ENCODE peak calls at places on chromosome 17, in five cellular contexts. G is iPS DF 6.9, A is dorsolateral prefrontal cortex, Q is tibial artery, X is aorta. Z is an unnamed sample. For H3K27me3, the result is how much of the 10 kb centered on the place peaks cover.

GRCh38 chr17:53492532-53492931 is 330.2 kb upstream of the KIF2B start:
- DNase-seq in A (no peak), Q (no peak), G (no peak), X (no peak), Z (no peak)

GRCh38 chr17:61284174-61284573 is 115.5 kb upstream of the TBX2 start:
- DNase-seq in A (no peak), Q (no peak), X (no peak), G (no peak), Z (peak)

GRCh38 chr17:12554251-12554650 is 111.4 kb upstream of the MYOCD start:
- DNase-seq in A (no peak), X (no peak), Q (no peak), G (no peak), Z (no peak)

GRCh38 chr17:76145231-76146052 is 4.4 kb upstream of the FOXJ1 start:
- DNase-seq in A (no peak), G (no peak), X (peak), Q (peak), Z (no peak)

GRCh38 chr17:17398928-17399926 is 77.6 kb upstream of the MED9 start:
- DNase-seq in Q (no peak), A (no peak), G (no peak), X (no peak), Z (no peak)

GRCh38 chr17:22221344-22221743 is 529.0 kb downstream of the KCNJ18 start:
- DNase-seq in X (no peak), G (no peak), Q (no peak), A (no peak), Z (no peak)

GRCh38 chr17:74742153-74742515 is 5.1 kb downstream of the RAB37 start:
- DNase-seq in G (no peak), Q (no peak), A (no peak), X (peak), Z (no peak)

GRCh38 chr17:32671891-32672290 is 185.1 kb downstream of the CDK5R1 start:
- DNase-seq in G (no peak), X (peak), Q (peak), A (no peak), Z (no peak)

GRCh38 chr17:10136258-10136981 is 62.0 kb downstream of the GAS7 start:
- DNase-seq in A (no peak), G (no peak), Q (no peak), X (no peak), Z (no peak)

GRCh38 chr17:27984816-27985215 is 57.7 kb upstream of the NLK start:
- DNase-seq in Q (no peak), X (no peak), A (no peak), G (no peak), Z (no peak)

GRCh38 chr17:18955009-18955408 is 3.0 kb downstream of the SLC5A10 start:
- DNase-seq in Q (no peak), X (no peak), G (no peak), A (no peak), Z (no peak)
- H3K27me3 ChIP-seq in Q (under half), X (under half), G (under half), A (under half), Z (under half)

GRCh38 chr17:5775098-5775497 is 190.8 kb upstream of the NLRP1 start:
- DNase-seq in X (no peak), A (no peak), Q (no peak), G (no peak), Z (no peak)

GRCh38 chr17:5770556-5771270 is 186.4 kb upstream of the NLRP1 start:
- DNase-seq in Q (no peak), X (no peak), G (no peak), A (no peak), Z (no peak)

GRCh38 chr17:5772720-5773119 is 188.4 kb upstream of the NLRP1 start:
- DNase-seq in Q (no peak), G (no peak), A (no peak), X (no peak), Z (no peak)

GRCh38 chr17:5773942-5774341 is 189.6 kb upstream of the NLRP1 start:
- DNase-seq in G (no peak), X (no peak), A (no peak), Q (no peak), Z (no peak)

GRCh38 chr17:5769936-5770335 is 185.6 kb upstream of the NLRP1 start:
- DNase-seq in A (no peak), G (no peak), Q (no peak), X (no peak), Z (no peak)
- H3K27ac ChIP-seq in A (no peak), G (no peak), Q (no peak), X (no peak), Z (no peak)

GRCh38 chr17:72117470-72117747 is 3.4 kb upstream of the SOX9 start:
- DNase-seq in Q (no peak), G (no peak), X (no peak), A (no peak), Z (no peak)

GRCh38 chr17:72116692-72117469 is 3.9 kb upstream of the SOX9 start:
- DNase-seq in Q (no peak), X (no peak), A (no peak), G (no peak), Z (no peak)

GRCh38 chr17:72117748-72118587 is 2.9 kb upstream of the SOX9 start:
- DNase-seq in X (no peak), Q (no peak), A (no peak), G (no peak), Z (no peak)

GRCh38 chr17:72113751-72114150 is 7.1 kb upstream of the SOX9 start:
- DNase-seq in A (no peak), Q (no peak), X (no peak), G (no peak), Z (no peak)

DNA sequence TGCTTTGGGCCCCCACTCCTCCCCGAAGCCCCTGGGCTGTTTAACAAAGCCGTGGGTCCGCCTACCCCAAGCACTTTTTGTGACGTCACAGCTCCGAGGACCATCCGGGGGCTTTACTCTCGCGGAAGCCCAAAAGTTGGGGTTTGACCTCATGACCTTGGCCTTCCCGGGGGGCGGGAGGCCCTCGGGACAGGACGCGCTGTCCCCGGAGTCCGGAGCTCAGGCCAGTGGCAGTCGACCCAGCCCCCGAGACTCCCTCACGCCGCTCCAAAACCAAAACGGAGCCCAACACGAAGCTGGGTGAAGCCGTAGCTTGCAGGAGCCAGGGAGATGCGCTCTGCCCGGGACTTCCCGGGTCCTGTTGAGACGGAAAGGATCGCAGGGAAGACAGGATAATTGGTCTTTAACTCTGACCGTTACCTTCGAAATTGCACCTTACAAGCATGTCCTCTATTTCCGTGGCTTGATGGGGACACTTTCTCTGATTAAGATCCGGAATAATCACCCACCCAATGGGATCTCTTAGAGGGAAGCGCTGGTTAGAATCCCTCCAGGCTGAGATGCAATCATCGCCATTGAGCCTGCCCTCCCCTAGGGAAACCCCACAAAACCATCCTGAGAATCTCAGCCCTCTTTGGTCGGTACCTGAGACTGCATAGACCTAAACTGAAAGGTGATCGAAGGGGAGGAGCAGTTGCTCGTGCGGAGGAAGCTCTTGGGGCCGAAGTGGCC is 4.9 kb upstream of the SOX9 start:
- DNase-seq in Q (no peak), A (no peak), G (no peak), X (no peak), Z (no peak)
- H3K4me3 ChIP-seq in Q (no peak), A (peak), G (peak), X (no peak), Z (no peak)

DNA sequence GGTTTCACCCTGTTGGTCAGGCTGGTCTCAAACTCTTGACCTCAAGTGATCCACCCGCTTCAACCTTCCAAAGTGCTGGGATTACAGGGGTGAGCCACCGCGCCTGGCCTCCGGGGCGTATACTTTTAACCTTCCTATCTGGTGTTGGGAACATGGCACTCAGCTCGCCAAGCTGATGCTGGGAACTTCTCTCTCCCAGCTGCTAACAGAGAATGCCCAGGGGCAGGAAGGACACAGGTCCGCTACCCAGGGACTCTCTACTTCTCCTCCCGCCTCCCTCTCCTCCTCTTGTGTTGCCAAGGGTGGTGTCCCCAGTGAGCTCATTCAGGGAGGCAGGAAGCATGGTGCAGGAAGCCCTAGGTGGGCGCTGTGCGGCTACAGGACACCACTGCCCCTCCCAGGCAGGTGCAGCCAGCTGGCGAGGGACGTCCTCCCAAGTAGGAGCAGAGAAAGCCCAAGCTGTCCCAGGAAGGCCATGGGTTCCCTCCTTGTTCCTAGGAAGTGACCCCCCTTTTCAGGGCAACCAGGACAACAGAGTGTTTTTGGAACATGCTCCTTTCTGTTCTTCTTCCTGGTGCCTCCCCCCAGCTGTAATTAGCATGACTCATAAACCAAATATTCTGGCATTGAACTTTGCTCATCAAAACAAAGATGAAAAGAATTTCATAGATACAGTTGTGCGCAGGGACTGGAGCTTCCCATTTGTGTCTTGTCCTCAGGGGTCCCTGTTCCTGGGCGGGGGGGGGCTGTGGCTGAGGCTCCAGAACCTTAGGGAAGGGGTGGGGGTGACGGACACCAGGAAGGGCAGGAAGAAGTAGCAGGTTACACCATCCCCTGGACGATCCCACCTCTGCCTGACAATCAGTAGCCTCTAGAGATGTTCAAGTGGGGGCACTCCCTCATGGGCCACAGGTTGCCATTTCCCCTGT is 2.6 kb downstream of the C1QTNF1 start:
- DNase-seq in G (no peak), Q (peak), A (no peak), X (peak), Z (no peak)
- H3K27me3 ChIP-seq in G (under half), Q (under half), A (under half), X (under half), Z (under half)

DNA sequence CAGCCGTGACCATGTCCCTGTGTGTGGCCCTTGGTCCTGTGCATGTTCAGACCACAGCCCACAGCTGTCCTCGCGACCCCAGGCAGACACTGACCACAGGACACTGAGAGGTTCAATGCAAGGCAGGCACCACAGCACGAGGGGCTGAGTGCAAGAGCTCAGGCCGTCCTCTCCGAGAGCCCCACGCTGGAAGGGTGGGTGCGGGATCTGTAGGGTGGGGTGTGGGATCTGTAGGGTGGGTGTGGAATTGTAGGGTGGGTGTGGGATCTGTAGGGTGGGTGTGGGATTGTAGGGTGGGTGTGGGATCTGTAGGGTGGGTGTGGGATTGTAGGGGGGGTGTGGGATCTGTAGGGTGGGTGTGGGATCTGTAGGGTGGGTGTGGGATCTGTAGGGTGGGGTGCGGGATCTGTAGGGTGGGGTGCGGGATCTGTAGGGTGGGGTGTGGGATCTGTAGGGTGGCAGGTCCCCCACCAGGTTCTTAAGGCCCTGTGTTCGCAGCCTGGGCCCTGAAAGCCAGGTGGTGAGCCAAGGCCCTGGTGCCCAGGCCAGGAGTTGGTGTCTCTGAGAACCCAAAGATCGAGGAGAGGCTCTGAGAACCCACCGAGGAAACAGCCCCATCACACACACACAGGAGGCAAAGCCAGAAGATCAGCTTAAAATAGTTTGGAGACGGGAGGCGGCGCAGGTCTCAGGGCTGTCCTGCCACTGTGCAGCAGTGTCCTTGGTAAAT is 48.2 kb downstream of the METRNL start:
- DNase-seq in A (no peak), G (no peak), Q (peak), X (peak), Z (no peak)
- H3K27ac ChIP-seq in A (no peak), G (no peak), Q (no peak), X (no peak), Z (no peak)

GRCh38 chr17:66341462-66341861 is 39.0 kb downstream of the PRKCA start:
- DNase-seq in A (no peak), Q (no peak), G (no peak), X (no peak), Z (no peak)
- H3K4me3 ChIP-seq in A (no peak), Q (no peak), G (no peak), X (no peak), Z (no peak)

Z was measured in brain microvascular endothelial cell.